ENCODE peak calls at places on chromosomes 12 and 14, in eight cellular contexts. D is HTR-8/SVneo, X is fibroblast of the conjunctiva, Q is Caki2, I is ELR, Z is RWPE1, R is iris pigment epithelial cell, O is anterior cingulate cortex. U is an unnamed sample.

GRCh38 chr14:102696332-102696731 is 80.9 kb upstream of the TRAF3 start:
- DNase-seq in Q (no peak), I (no peak), Z (no peak), X (no peak), D (no peak), R (no peak), O (no peak), U (no peak)

GRCh38 chr14:104319489-104320241 is 181.3 kb downstream of the KIF26A start:
- DNase-seq in Q (no peak), X (no peak), R (no peak), O (no peak), D (no peak), Z (no peak), I (no peak), U (no peak)

GRCh38 chr12:56206373-56207166 is 15.2 kb downstream of the RNF41 start:
- DNase-seq in Z (peak), D (peak), Q (peak), X (peak), O (peak), R (peak), I (peak), U (peak)

GRCh38 chr12:2129076-2129475 is 76.3 kb downstream of the CACNA1C start:
- DNase-seq in Z (peak), D (peak), I (peak), R (peak), O (no peak), Q (no peak), X (no peak), U (peak)

GRCh38 chr12:32159381-32159780 is 52.7 kb downstream of the BICD1 start:
- DNase-seq in D (no peak), I (no peak), O (no peak), Z (no peak), X (no peak), R (no peak), Q (no peak), U (no peak)

GRCh38 chr12:49548822-49549648 is 10.2 kb downstream of the KCNH3 start:
- DNase-seq in I (no peak), X (no peak), D (no peak), O (peak), R (peak), Z (no peak), Q (no peak), U (no peak)

GRCh38 chr14:95903616-95904107 is 27.0 kb downstream of the TUNAR start:
- DNase-seq in X (no peak), D (no peak), R (no peak), Q (no peak), O (no peak), Z (no peak), I (no peak), U (no peak)

GRCh38 chr12:92070054-92070863 is 75.4 kb downstream of the BTG1 start:
- DNase-seq in Q (peak), R (no peak), O (no peak), D (no peak), I (no peak), X (no peak), Z (no peak), U (no peak)

GRCh38 chr12:509494-509893 is 49.8 kb downstream of the B4GALNT3 start:
- DNase-seq in Q (no peak), O (no peak), D (peak), Z (peak), I (peak), X (no peak), R (peak), U (peak)

GRCh38 chr12:80565276-80565675 is 121.2 kb downstream of the PTPRQ start:
- DNase-seq in D (no peak), I (no peak), Z (no peak), Q (no peak), R (peak), O (no peak), X (peak), U (peak)

GRCh38 chr14:105241641-105242040 is 6.7 kb upstream of the BTBD6 start:
- DNase-seq in X (no peak), D (no peak), Q (no peak), R (no peak), Z (no peak), I (no peak), O (no peak), U (no peak)

GRCh38 chr14:59303216-59303615 is 114.7 kb downstream of the DAAM1 start:
- DNase-seq in R (no peak), I (peak), Z (no peak), Q (no peak), X (no peak), D (peak), O (no peak), U (peak)